ENCODE peak calls at places on chromosomes 16 and 17, in ten cellular contexts. One of them, this sample, is unnamed.
A peak's percentile ranks its signal among the peaks of the same experiment; 100 is the strongest.

GRCh38 chr17:43768382-43768781 is 9.8 kb upstream of the SOST start:
- DNase-seq in endothelial cell: no peak
- DNase-seq in right cardiac atrium: peak; percentile 53
- DNase-seq in stimulated activated CD4-positive, alpha-beta T cell treated with anti-CD3 and anti-CD28 coated beads, Interleukin-12 subunit alpha, Interleukin-12 subunit beta, amount 100 ng/mL, for 4 hours: no peak
- DNase-seq in GM12865: peak; percentile 32
- DNase-seq in CD8-positive, alpha-beta memory T cell: no peak
- DNase-seq in cardiac fibroblast: no peak
- DNase-seq in Right ventricle myocardium superior: peak; percentile 82
- DNase-seq in stimulated activated CD8-positive, alpha-beta memory T cell treated with anti-CD3 and anti-CD28 coated beads, Interleukin-7, amount 100 ng/mL, for 1 hour: no peak
- DNase-seq in KBM-7: peak; percentile 95
- DNase-seq in this sample: no peak

GRCh38 chr17:43667506-43668438 is 6.0 kb upstream of the MEOX1 start:
- DNase-seq in endothelial cell: no peak
- DNase-seq in right cardiac atrium: no peak
- DNase-seq in stimulated activated CD4-positive, alpha-beta T cell treated with anti-CD3 and anti-CD28 coated beads, Interleukin-12 subunit alpha, Interleukin-12 subunit beta, amount 100 ng/mL, for 4 hours: no peak
- DNase-seq in GM12865: no peak
- DNase-seq in CD8-positive, alpha-beta memory T cell: no peak
- DNase-seq in cardiac fibroblast: no peak
- DNase-seq in Right ventricle myocardium superior: no peak
- DNase-seq in stimulated activated CD8-positive, alpha-beta memory T cell treated with anti-CD3 and anti-CD28 coated beads, Interleukin-7, amount 100 ng/mL, for 1 hour: no peak
- DNase-seq in KBM-7: no peak
- DNase-seq in this sample: no peak

GRCh38 chr17:15112881-15113617 is 152.1 kb downstream of the PMP22 start:
- DNase-seq in endothelial cell: no peak
- DNase-seq in right cardiac atrium: no peak
- DNase-seq in stimulated activated CD4-positive, alpha-beta T cell treated with anti-CD3 and anti-CD28 coated beads, Interleukin-12 subunit alpha, Interleukin-12 subunit beta, amount 100 ng/mL, for 4 hours: no peak
- DNase-seq in GM12865: no peak
- DNase-seq in CD8-positive, alpha-beta memory T cell: no peak
- DNase-seq in cardiac fibroblast: no peak
- DNase-seq in Right ventricle myocardium superior: no peak
- DNase-seq in stimulated activated CD8-positive, alpha-beta memory T cell treated with anti-CD3 and anti-CD28 coated beads, Interleukin-7, amount 100 ng/mL, for 1 hour: no peak
- DNase-seq in KBM-7: no peak
- DNase-seq in this sample: no peak

GRCh38 chr17:7767425-7768021 is 50.0 kb downstream of the DNAH2 start:
- DNase-seq in endothelial cell: no peak
- DNase-seq in right cardiac atrium: no peak
- DNase-seq in stimulated activated CD4-positive, alpha-beta T cell treated with anti-CD3 and anti-CD28 coated beads, Interleukin-12 subunit alpha, Interleukin-12 subunit beta, amount 100 ng/mL, for 4 hours: no peak
- DNase-seq in GM12865: no peak
- DNase-seq in CD8-positive, alpha-beta memory T cell: no peak
- DNase-seq in cardiac fibroblast: peak; percentile 92
- DNase-seq in Right ventricle myocardium superior: no peak
- DNase-seq in stimulated activated CD8-positive, alpha-beta memory T cell treated with anti-CD3 and anti-CD28 coated beads, Interleukin-7, amount 100 ng/mL, for 1 hour: no peak
- DNase-seq in KBM-7: no peak
- DNase-seq in this sample: no peak

GRCh38 chr16:88686062-88686438 is 257 bp downstream of the SNAI3 start:
- DNase-seq in endothelial cell: peak; percentile 11
- DNase-seq in right cardiac atrium: no peak
- DNase-seq in stimulated activated CD4-positive, alpha-beta T cell treated with anti-CD3 and anti-CD28 coated beads, Interleukin-12 subunit alpha, Interleukin-12 subunit beta, amount 100 ng/mL, for 4 hours: peak; percentile 30
- DNase-seq in GM12865: no peak
- DNase-seq in CD8-positive, alpha-beta memory T cell: no peak
- DNase-seq in cardiac fibroblast: no peak
- DNase-seq in Right ventricle myocardium superior: no peak
- DNase-seq in stimulated activated CD8-positive, alpha-beta memory T cell treated with anti-CD3 and anti-CD28 coated beads, Interleukin-7, amount 100 ng/mL, for 1 hour: no peak
- DNase-seq in KBM-7: no peak
- DNase-seq in this sample: no peak

GRCh38 chr17:28402224-28402630 is 3.8 kb downstream of the SLC46A1 start:
- DNase-seq in endothelial cell: no peak
- DNase-seq in right cardiac atrium: no peak
- DNase-seq in stimulated activated CD4-positive, alpha-beta T cell treated with anti-CD3 and anti-CD28 coated beads, Interleukin-12 subunit alpha, Interleukin-12 subunit beta, amount 100 ng/mL, for 4 hours: no peak
- DNase-seq in GM12865: no peak
- DNase-seq in CD8-positive, alpha-beta memory T cell: no peak
- DNase-seq in cardiac fibroblast: no peak
- DNase-seq in Right ventricle myocardium superior: no peak
- DNase-seq in stimulated activated CD8-positive, alpha-beta memory T cell treated with anti-CD3 and anti-CD28 coated beads, Interleukin-7, amount 100 ng/mL, for 1 hour: no peak
- DNase-seq in KBM-7: no peak
- DNase-seq in this sample: no peak

GRCh38 chr16:46908540-46909372 is 24.6 kb downstream of the GPT2 start:
- DNase-seq in endothelial cell: peak; percentile 80
- DNase-seq in right cardiac atrium: no peak
- DNase-seq in stimulated activated CD4-positive, alpha-beta T cell treated with anti-CD3 and anti-CD28 coated beads, Interleukin-12 subunit alpha, Interleukin-12 subunit beta, amount 100 ng/mL, for 4 hours: peak; percentile 51
- DNase-seq in GM12865: peak; percentile 73
- DNase-seq in CD8-positive, alpha-beta memory T cell: peak; percentile 41
- DNase-seq in cardiac fibroblast: peak; percentile 73
- DNase-seq in Right ventricle myocardium superior: no peak
- DNase-seq in stimulated activated CD8-positive, alpha-beta memory T cell treated with anti-CD3 and anti-CD28 coated beads, Interleukin-7, amount 100 ng/mL, for 1 hour: peak; percentile 12
- DNase-seq in KBM-7: peak; percentile 60
- DNase-seq in this sample: no peak

GRCh38 chr17:81956607-81957589 is 4.1 kb downstream of the NOTUM start:
- DNase-seq in endothelial cell: no peak
- DNase-seq in right cardiac atrium: no peak
- DNase-seq in stimulated activated CD4-positive, alpha-beta T cell treated with anti-CD3 and anti-CD28 coated beads, Interleukin-12 subunit alpha, Interleukin-12 subunit beta, amount 100 ng/mL, for 4 hours: no peak
- DNase-seq in GM12865: no peak
- DNase-seq in CD8-positive, alpha-beta memory T cell: no peak
- DNase-seq in cardiac fibroblast: no peak
- DNase-seq in Right ventricle myocardium superior: no peak
- DNase-seq in stimulated activated CD8-positive, alpha-beta memory T cell treated with anti-CD3 and anti-CD28 coated beads, Interleukin-7, amount 100 ng/mL, for 1 hour: no peak
- DNase-seq in KBM-7: no peak
- DNase-seq in this sample: peak; percentile 76

GRCh38 chr16:89140401-89140800 is 31.1 kb upstream of the CDH15 start:
- DNase-seq in endothelial cell: no peak
- DNase-seq in right cardiac atrium: no peak
- DNase-seq in stimulated activated CD4-positive, alpha-beta T cell treated with anti-CD3 and anti-CD28 coated beads, Interleukin-12 subunit alpha, Interleukin-12 subunit beta, amount 100 ng/mL, for 4 hours: no peak
- DNase-seq in GM12865: no peak
- DNase-seq in CD8-positive, alpha-beta memory T cell: no peak
- DNase-seq in cardiac fibroblast: no peak
- DNase-seq in Right ventricle myocardium superior: peak; percentile 22
- DNase-seq in stimulated activated CD8-positive, alpha-beta memory T cell treated with anti-CD3 and anti-CD28 coated beads, Interleukin-7, amount 100 ng/mL, for 1 hour: no peak
- DNase-seq in KBM-7: no peak
- DNase-seq in this sample: peak; percentile 45

GRCh38 chr16:9123871-9124270 is 32.4 kb downstream of the HAPSTR1 start:
- DNase-seq in endothelial cell: no peak
- DNase-seq in right cardiac atrium: peak; percentile 52
- DNase-seq in stimulated activated CD4-positive, alpha-beta T cell treated with anti-CD3 and anti-CD28 coated beads, Interleukin-12 subunit alpha, Interleukin-12 subunit beta, amount 100 ng/mL, for 4 hours: no peak
- DNase-seq in GM12865: peak; percentile 38
- DNase-seq in CD8-positive, alpha-beta memory T cell: no peak
- DNase-seq in cardiac fibroblast: no peak
- DNase-seq in Right ventricle myocardium superior: peak; percentile 79
- DNase-seq in stimulated activated CD8-positive, alpha-beta memory T cell treated with anti-CD3 and anti-CD28 coated beads, Interleukin-7, amount 100 ng/mL, for 1 hour: no peak
- DNase-seq in KBM-7: peak; percentile 33
- DNase-seq in this sample: peak; percentile 81

GRCh38 chr16:24685539-24686432 is 43.7 kb upstream of the TNRC6A start:
- DNase-seq in endothelial cell: peak; percentile 77
- DNase-seq in right cardiac atrium: peak; percentile 73
- DNase-seq in stimulated activated CD4-positive, alpha-beta T cell treated with anti-CD3 and anti-CD28 coated beads, Interleukin-12 subunit alpha, Interleukin-12 subunit beta, amount 100 ng/mL, for 4 hours: no peak
- DNase-seq in GM12865: no peak
- DNase-seq in CD8-positive, alpha-beta memory T cell: no peak
- DNase-seq in cardiac fibroblast: peak; percentile 94
- DNase-seq in Right ventricle myocardium superior: peak; percentile 56
- DNase-seq in stimulated activated CD8-positive, alpha-beta memory T cell treated with anti-CD3 and anti-CD28 coated beads, Interleukin-7, amount 100 ng/mL, for 1 hour: no peak
- DNase-seq in KBM-7: peak; percentile 8
- DNase-seq in this sample: peak; percentile 86

GRCh38 chr17:56887552-56888467 is 26.0 kb downstream of the TRIM25 start:
- DNase-seq in endothelial cell: no peak
- DNase-seq in right cardiac atrium: no peak
- DNase-seq in stimulated activated CD4-positive, alpha-beta T cell treated with anti-CD3 and anti-CD28 coated beads, Interleukin-12 subunit alpha, Interleukin-12 subunit beta, amount 100 ng/mL, for 4 hours: no peak
- DNase-seq in GM12865: no peak
- DNase-seq in CD8-positive, alpha-beta memory T cell: no peak
- DNase-seq in cardiac fibroblast: no peak
- DNase-seq in Right ventricle myocardium superior: no peak
- DNase-seq in stimulated activated CD8-positive, alpha-beta memory T cell treated with anti-CD3 and anti-CD28 coated beads, Interleukin-7, amount 100 ng/mL, for 1 hour: no peak
- DNase-seq in KBM-7: no peak
- DNase-seq in this sample: no peak

GRCh38 chr17:83180264-83180995 is 101.0 kb downstream of the METRNL start:
- DNase-seq in endothelial cell: no peak
- DNase-seq in right cardiac atrium: no peak
- DNase-seq in stimulated activated CD4-positive, alpha-beta T cell treated with anti-CD3 and anti-CD28 coated beads, Interleukin-12 subunit alpha, Interleukin-12 subunit beta, amount 100 ng/mL, for 4 hours: no peak
- DNase-seq in GM12865: no peak
- DNase-seq in CD8-positive, alpha-beta memory T cell: no peak
- DNase-seq in cardiac fibroblast: no peak
- DNase-seq in Right ventricle myocardium superior: no peak
- DNase-seq in stimulated activated CD8-positive, alpha-beta memory T cell treated with anti-CD3 and anti-CD28 coated beads, Interleukin-7, amount 100 ng/mL, for 1 hour: no peak
- DNase-seq in KBM-7: no peak
- DNase-seq in this sample: no peak

GRCh38 chr16:72787519-72788268 is 260.2 kb downstream of the ZFHX3 start:
- DNase-seq in endothelial cell: peak; percentile 62
- DNase-seq in right cardiac atrium: peak; percentile 75
- DNase-seq in stimulated activated CD4-positive, alpha-beta T cell treated with anti-CD3 and anti-CD28 coated beads, Interleukin-12 subunit alpha, Interleukin-12 subunit beta, amount 100 ng/mL, for 4 hours: peak; percentile 64
- DNase-seq in GM12865: peak; percentile 79
- DNase-seq in CD8-positive, alpha-beta memory T cell: peak; percentile 42
- DNase-seq in cardiac fibroblast: peak; percentile 89
- DNase-seq in Right ventricle myocardium superior: peak; percentile 75
- DNase-seq in stimulated activated CD8-positive, alpha-beta memory T cell treated with anti-CD3 and anti-CD28 coated beads, Interleukin-7, amount 100 ng/mL, for 1 hour: peak; percentile 32
- DNase-seq in KBM-7: peak; percentile 75
- DNase-seq in this sample: peak; percentile 89

GRCh38 chr16:2598723-2599122 is 60.9 kb downstream of the PDPK1 start:
- DNase-seq in endothelial cell: no peak
- DNase-seq in right cardiac atrium: no peak
- DNase-seq in stimulated activated CD4-positive, alpha-beta T cell treated with anti-CD3 and anti-CD28 coated beads, Interleukin-12 subunit alpha, Interleukin-12 subunit beta, amount 100 ng/mL, for 4 hours: no peak
- DNase-seq in GM12865: no peak
- DNase-seq in CD8-positive, alpha-beta memory T cell: no peak
- DNase-seq in cardiac fibroblast: no peak
- DNase-seq in Right ventricle myocardium superior: no peak
- DNase-seq in stimulated activated CD8-positive, alpha-beta memory T cell treated with anti-CD3 and anti-CD28 coated beads, Interleukin-7, amount 100 ng/mL, for 1 hour: no peak
- DNase-seq in KBM-7: no peak
- DNase-seq in this sample: peak; percentile 35

GRCh38 chr17:6639651-6640535 is 618 bp downstream of the KIAA0753 start:
- DNase-seq in endothelial cell: peak; percentile 46
- DNase-seq in right cardiac atrium: peak; percentile 34
- DNase-seq in stimulated activated CD4-positive, alpha-beta T cell treated with anti-CD3 and anti-CD28 coated beads, Interleukin-12 subunit alpha, Interleukin-12 subunit beta, amount 100 ng/mL, for 4 hours: peak; percentile 33
- DNase-seq in GM12865: peak; percentile 46
- DNase-seq in CD8-positive, alpha-beta memory T cell: no peak
- DNase-seq in cardiac fibroblast: peak; percentile 52
- DNase-seq in Right ventricle myocardium superior: peak; percentile 57
- DNase-seq in stimulated activated CD8-positive, alpha-beta memory T cell treated with anti-CD3 and anti-CD28 coated beads, Interleukin-7, amount 100 ng/mL, for 1 hour: no peak
- DNase-seq in KBM-7: peak; percentile 32
- DNase-seq in this sample: peak; percentile 78

GRCh38 chr17:48644910-48645557 is 18.9 kb upstream of the HOXB9 start:
- DNase-seq in endothelial cell: no peak
- DNase-seq in right cardiac atrium: no peak
- DNase-seq in stimulated activated CD4-positive, alpha-beta T cell treated with anti-CD3 and anti-CD28 coated beads, Interleukin-12 subunit alpha, Interleukin-12 subunit beta, amount 100 ng/mL, for 4 hours: no peak
- DNase-seq in GM12865: no peak
- DNase-seq in CD8-positive, alpha-beta memory T cell: no peak
- DNase-seq in cardiac fibroblast: no peak
- DNase-seq in Right ventricle myocardium superior: no peak
- DNase-seq in stimulated activated CD8-positive, alpha-beta memory T cell treated with anti-CD3 and anti-CD28 coated beads, Interleukin-7, amount 100 ng/mL, for 1 hour: no peak
- DNase-seq in KBM-7: no peak
- DNase-seq in this sample: no peak

GRCh38 chr17:77607606-77608005 is 350.9 kb upstream of the TNRC6C start:
- DNase-seq in endothelial cell: no peak
- DNase-seq in right cardiac atrium: no peak
- DNase-seq in stimulated activated CD4-positive, alpha-beta T cell treated with anti-CD3 and anti-CD28 coated beads, Interleukin-12 subunit alpha, Interleukin-12 subunit beta, amount 100 ng/mL, for 4 hours: no peak
- DNase-seq in GM12865: no peak
- DNase-seq in CD8-positive, alpha-beta memory T cell: no peak
- DNase-seq in cardiac fibroblast: no peak
- DNase-seq in Right ventricle myocardium superior: no peak
- DNase-seq in stimulated activated CD8-positive, alpha-beta memory T cell treated with anti-CD3 and anti-CD28 coated beads, Interleukin-7, amount 100 ng/mL, for 1 hour: no peak
- DNase-seq in KBM-7: no peak
- DNase-seq in this sample: peak; percentile 34

GRCh38 chr16:1156983-1157638 is 4.2 kb downstream of the CACNA1H start:
- DNase-seq in endothelial cell: no peak
- DNase-seq in right cardiac atrium: peak; percentile 45
- DNase-seq in stimulated activated CD4-positive, alpha-beta T cell treated with anti-CD3 and anti-CD28 coated beads, Interleukin-12 subunit alpha, Interleukin-12 subunit beta, amount 100 ng/mL, for 4 hours: no peak
- DNase-seq in GM12865: no peak
- DNase-seq in CD8-positive, alpha-beta memory T cell: no peak
- DNase-seq in cardiac fibroblast: no peak
- DNase-seq in Right ventricle myocardium superior: no peak
- DNase-seq in stimulated activated CD8-positive, alpha-beta memory T cell treated with anti-CD3 and anti-CD28 coated beads, Interleukin-7, amount 100 ng/mL, for 1 hour: no peak
- DNase-seq in KBM-7: no peak
- DNase-seq in this sample: no peak

GRCh38 chr17:70862295-70862694 is 693.0 kb downstream of the KCNJ2 start:
- DNase-seq in endothelial cell: no peak
- DNase-seq in right cardiac atrium: no peak
- DNase-seq in stimulated activated CD4-positive, alpha-beta T cell treated with anti-CD3 and anti-CD28 coated beads, Interleukin-12 subunit alpha, Interleukin-12 subunit beta, amount 100 ng/mL, for 4 hours: no peak
- DNase-seq in GM12865: no peak
- DNase-seq in CD8-positive, alpha-beta memory T cell: no peak
- DNase-seq in cardiac fibroblast: no peak
- DNase-seq in Right ventricle myocardium superior: no peak
- DNase-seq in stimulated activated CD8-positive, alpha-beta memory T cell treated with anti-CD3 and anti-CD28 coated beads, Interleukin-7, amount 100 ng/mL, for 1 hour: no peak
- DNase-seq in KBM-7: no peak
- DNase-seq in this sample: no peak

GRCh38 chr17:62797959-62798358 is 10.2 kb downstream of the MARCHF10 start:
- DNase-seq in endothelial cell: no peak
- DNase-seq in right cardiac atrium: no peak
- DNase-seq in stimulated activated CD4-positive, alpha-beta T cell treated with anti-CD3 and anti-CD28 coated beads, Interleukin-12 subunit alpha, Interleukin-12 subunit beta, amount 100 ng/mL, for 4 hours: no peak
- DNase-seq in GM12865: no peak
- DNase-seq in CD8-positive, alpha-beta memory T cell: no peak
- DNase-seq in cardiac fibroblast: no peak
- DNase-seq in Right ventricle myocardium superior: no peak
- DNase-seq in stimulated activated CD8-positive, alpha-beta memory T cell treated with anti-CD3 and anti-CD28 coated beads, Interleukin-7, amount 100 ng/mL, for 1 hour: no peak
- DNase-seq in KBM-7: no peak
- DNase-seq in this sample: no peak

GRCh38 chr17:7347630-7348477 is 4.1 kb upstream of the KCTD11 start:
- DNase-seq in endothelial cell: no peak
- DNase-seq in right cardiac atrium: no peak
- DNase-seq in stimulated activated CD4-positive, alpha-beta T cell treated with anti-CD3 and anti-CD28 coated beads, Interleukin-12 subunit alpha, Interleukin-12 subunit beta, amount 100 ng/mL, for 4 hours: no peak
- DNase-seq in GM12865: no peak
- DNase-seq in CD8-positive, alpha-beta memory T cell: no peak
- DNase-seq in cardiac fibroblast: no peak
- DNase-seq in Right ventricle myocardium superior: no peak
- DNase-seq in stimulated activated CD8-positive, alpha-beta memory T cell treated with anti-CD3 and anti-CD28 coated beads, Interleukin-7, amount 100 ng/mL, for 1 hour: no peak
- DNase-seq in KBM-7: no peak
- DNase-seq in this sample: no peak

GRCh38 chr17:66025551-66025950 is 166.4 kb downstream of the CEP112 start:
- DNase-seq in endothelial cell: no peak
- DNase-seq in right cardiac atrium: no peak
- DNase-seq in stimulated activated CD4-positive, alpha-beta T cell treated with anti-CD3 and anti-CD28 coated beads, Interleukin-12 subunit alpha, Interleukin-12 subunit beta, amount 100 ng/mL, for 4 hours: no peak
- DNase-seq in GM12865: no peak
- DNase-seq in CD8-positive, alpha-beta memory T cell: no peak
- DNase-seq in cardiac fibroblast: no peak
- DNase-seq in Right ventricle myocardium superior: no peak
- DNase-seq in stimulated activated CD8-positive, alpha-beta memory T cell treated with anti-CD3 and anti-CD28 coated beads, Interleukin-7, amount 100 ng/mL, for 1 hour: no peak
- DNase-seq in KBM-7: no peak
- DNase-seq in this sample: no peak

GRCh38 chr16:56700195-56700594 is 17.9 kb downstream of the MT1X start:
- DNase-seq in endothelial cell: no peak
- DNase-seq in right cardiac atrium: no peak
- DNase-seq in stimulated activated CD4-positive, alpha-beta T cell treated with anti-CD3 and anti-CD28 coated beads, Interleukin-12 subunit alpha, Interleukin-12 subunit beta, amount 100 ng/mL, for 4 hours: no peak
- DNase-seq in GM12865: no peak
- DNase-seq in CD8-positive, alpha-beta memory T cell: no peak
- DNase-seq in cardiac fibroblast: peak; percentile 30
- DNase-seq in Right ventricle myocardium superior: no peak
- DNase-seq in stimulated activated CD8-positive, alpha-beta memory T cell treated with anti-CD3 and anti-CD28 coated beads, Interleukin-7, amount 100 ng/mL, for 1 hour: no peak
- DNase-seq in KBM-7: no peak
- DNase-seq in this sample: no peak

GRCh38 chr16:54061454-54061853 is 225.1 kb downstream of the IRX3 start:
- DNase-seq in endothelial cell: no peak
- DNase-seq in right cardiac atrium: no peak
- DNase-seq in stimulated activated CD4-positive, alpha-beta T cell treated with anti-CD3 and anti-CD28 coated beads, Interleukin-12 subunit alpha, Interleukin-12 subunit beta, amount 100 ng/mL, for 4 hours: no peak
- DNase-seq in GM12865: no peak
- DNase-seq in CD8-positive, alpha-beta memory T cell: no peak
- DNase-seq in cardiac fibroblast: no peak
- DNase-seq in Right ventricle myocardium superior: no peak
- DNase-seq in stimulated activated CD8-positive, alpha-beta memory T cell treated with anti-CD3 and anti-CD28 coated beads, Interleukin-7, amount 100 ng/mL, for 1 hour: no peak
- DNase-seq in KBM-7: no peak
- DNase-seq in this sample: no peak

GRCh38 chr17:82031303-82031884 is at the start of gene RAC3:
- DNase-seq in endothelial cell: no peak
- DNase-seq in right cardiac atrium: no peak
- DNase-seq in stimulated activated CD4-positive, alpha-beta T cell treated with anti-CD3 and anti-CD28 coated beads, Interleukin-12 subunit alpha, Interleukin-12 subunit beta, amount 100 ng/mL, for 4 hours: no peak
- DNase-seq in GM12865: peak; percentile 36
- DNase-seq in CD8-positive, alpha-beta memory T cell: no peak
- DNase-seq in cardiac fibroblast: peak; percentile 36
- DNase-seq in Right ventricle myocardium superior: no peak
- DNase-seq in stimulated activated CD8-positive, alpha-beta memory T cell treated with anti-CD3 and anti-CD28 coated beads, Interleukin-7, amount 100 ng/mL, for 1 hour: no peak
- DNase-seq in KBM-7: no peak
- DNase-seq in this sample: no peak

GRCh38 chr16:77043076-77043475 is 147.9 kb upstream of the MON1B start:
- DNase-seq in endothelial cell: no peak
- DNase-seq in right cardiac atrium: no peak
- DNase-seq in stimulated activated CD4-positive, alpha-beta T cell treated with anti-CD3 and anti-CD28 coated beads, Interleukin-12 subunit alpha, Interleukin-12 subunit beta, amount 100 ng/mL, for 4 hours: no peak
- DNase-seq in GM12865: peak; percentile 9
- DNase-seq in CD8-positive, alpha-beta memory T cell: no peak
- DNase-seq in cardiac fibroblast: peak; percentile 47
- DNase-seq in Right ventricle myocardium superior: no peak
- DNase-seq in stimulated activated CD8-positive, alpha-beta memory T cell treated with anti-CD3 and anti-CD28 coated beads, Interleukin-7, amount 100 ng/mL, for 1 hour: no peak
- DNase-seq in KBM-7: peak; percentile 8
- DNase-seq in this sample: no peak

GRCh38 chr16:54590836-54591235 is 304.2 kb upstream of the IRX3 start:
- DNase-seq in endothelial cell: no peak
- DNase-seq in right cardiac atrium: no peak
- DNase-seq in stimulated activated CD4-positive, alpha-beta T cell treated with anti-CD3 and anti-CD28 coated beads, Interleukin-12 subunit alpha, Interleukin-12 subunit beta, amount 100 ng/mL, for 4 hours: no peak
- DNase-seq in GM12865: no peak
- DNase-seq in CD8-positive, alpha-beta memory T cell: no peak
- DNase-seq in cardiac fibroblast: no peak
- DNase-seq in Right ventricle myocardium superior: no peak
- DNase-seq in stimulated activated CD8-positive, alpha-beta memory T cell treated with anti-CD3 and anti-CD28 coated beads, Interleukin-7, amount 100 ng/mL, for 1 hour: no peak
- DNase-seq in KBM-7: no peak
- DNase-seq in this sample: no peak